ENCODE peak calls at places on chromosomes 12 and 14, in six cellular contexts. V is CD8-positive, alpha-beta T cell; C is suprapubic skin; R is WERI-Rb-1; I is left ventricle myocardium inferior; S is PC-3. H is an unnamed sample. For H3K36me3, the result is how much of the 10 kb centered on the place peaks cover.

GRCh38 chr14:70665448-70666363 is 24.0 kb downstream of the TTC9 start:
- DNase-seq in V (no peak), C (no peak), R (no peak), I (no peak), S (peak), H (peak)

GRCh38 chr14:100144996-100145646 is 14.3 kb downstream of the DEGS2 start:
- DNase-seq in V (no peak), C (no peak), R (no peak), I (no peak), S (no peak), H (no peak)

GRCh38 chr14:99382071-99382640 is 98.5 kb downstream of the SETD3 start:
- DNase-seq in V (no peak), C (no peak), R (no peak), I (no peak), S (no peak), H (no peak)

GRCh38 chr12:9391751-9392240 is 183.6 kb upstream of the PZP start:
- DNase-seq in V (no peak), C (no peak), R (no peak), I (no peak), S (no peak), H (no peak)

GRCh38 chr14:71619472-71619871 is 312.8 kb upstream of the RGS6 start:
- DNase-seq in V (no peak), C (no peak), R (no peak), I (no peak), S (no peak), H (no peak)

GRCh38 chr12:28568709-28569108 is 378.5 kb downstream of the CCDC91 start:
- DNase-seq in V (no peak), C (no peak), R (peak), I (no peak), S (no peak), H (no peak)

GRCh38 chr12:67430708-67431335 is 161.7 kb downstream of the CAND1 start:
- DNase-seq in V (no peak), C (no peak), R (no peak), I (peak), S (peak), H (no peak)

GRCh38 chr14:36021030-36021422 is 155.5 kb downstream of the PTCSC3 start:
- DNase-seq in V (no peak), C (no peak), R (no peak), I (no peak), S (no peak), H (no peak)

GRCh38 chr12:61916856-61917255 is 343.3 kb upstream of the USP15 start:
- DNase-seq in V (no peak), C (no peak), R (no peak), I (no peak), S (no peak), H (no peak)

GRCh38 chr14:22099942-22100763 is 426.5 kb upstream of the OR4E1 start:
- DNase-seq in V (peak), C (peak), R (peak), I (peak), S (peak), H (no peak)

GRCh38 chr14:31949709-31950108 is 127.4 kb upstream of the ARHGAP5 start:
- DNase-seq in V (no peak), C (no peak), R (no peak), I (no peak), S (peak), H (no peak)

GRCh38 chr14:48826058-48826457 is 760.1 kb downstream of the RPS29 start:
- DNase-seq in V (no peak), C (no peak), R (no peak), I (no peak), S (peak), H (no peak)

GRCh38 chr12:111792155-111792876 is 25.6 kb downstream of the ALDH2 start:
- DNase-seq in V (no peak), C (no peak), R (no peak), I (peak), S (no peak), H (peak)

GRCh38 chr12:32139064-32139421 is 32.4 kb downstream of the BICD1 start:
- DNase-seq in V (no peak), C (no peak), R (no peak), I (no peak), S (no peak), H (no peak)

GRCh38 chr12:76556373-76556772 is 3.2 kb downstream of the OSBPL8 start:
- DNase-seq in V (no peak), C (no peak), R (no peak), I (no peak), S (no peak), H (no peak)

GRCh38 chr12:75816892-75817291 is 214.7 kb downstream of the PHLDA1 start:
- DNase-seq in V (no peak), C (no peak), R (no peak), I (no peak), S (peak), H (no peak)

GRCh38 chr14:30645600-30645999 is 23.5 kb downstream of the SCFD1 start:
- DNase-seq in V (no peak), C (no peak), R (no peak), I (no peak), S (no peak), H (no peak)

GRCh38 chr14:50726372-50727107 is 58.4 kb upstream of the SAV1 start:
- DNase-seq in V (no peak), C (no peak), R (no peak), I (no peak), S (peak), H (no peak)

GRCh38 chr12:125143491-125143890 is 78.3 kb downstream of the AACS start:
- DNase-seq in V (no peak), C (no peak), R (no peak), I (peak), S (no peak), H (no peak)

GRCh38 chr12:114697741-114698565 is 14.0 kb upstream of the TBX3 start:
- DNase-seq in V (no peak), C (no peak), R (no peak), I (no peak), S (no peak), H (no peak)

GRCh38 chr12:94589591-94590001 is 60.8 kb downstream of the TMCC3 start:
- DNase-seq in V (no peak), C (no peak), R (no peak), I (no peak), S (peak), H (no peak)

GRCh38 chr12:23950011-23950774 is 723 bp upstream of the SOX5 start:
- DNase-seq in V (no peak), C (no peak), R (peak), I (no peak), S (no peak), H (peak)

GRCh38 chr12:69066420-69067373 is 133.7 kb upstream of the CPM start:
- DNase-seq in V (no peak), C (no peak), R (no peak), I (no peak), S (no peak), H (no peak)

GRCh38 chr12:20367731-20368652 is at the start of gene PDE3A:
- DNase-seq in V (no peak), C (peak), R (peak), I (peak), S (peak), H (peak)

GRCh38 chr14:100577321-100577985 is 9.8 kb downstream of the BEGAIN start:
- DNase-seq in V (no peak), C (no peak), R (no peak), I (peak), S (no peak), H (peak)

GRCh38 chr12:90695415-90695814 is 259.6 kb downstream of the CCER1 start:
- DNase-seq in V (no peak), C (no peak), R (no peak), I (no peak), S (peak), H (no peak)

GRCh38 chr12:106954462-106955376 is 988 bp upstream of the TMEM263 start:
- DNase-seq in V (no peak), C (no peak), R (peak), I (peak), S (no peak), H (peak)

GRCh38 chr12:124544983-124545382 is 22.4 kb downstream of the NCOR2 start:
- DNase-seq in V (no peak), C (no peak), R (no peak), I (no peak), S (no peak), H (no peak)

GRCh38 chr12:123364532-123365140 is at the start of gene SBNO1:
- DNase-seq in V (peak), C (peak), R (peak), I (peak), S (peak), H (peak)

DNA sequence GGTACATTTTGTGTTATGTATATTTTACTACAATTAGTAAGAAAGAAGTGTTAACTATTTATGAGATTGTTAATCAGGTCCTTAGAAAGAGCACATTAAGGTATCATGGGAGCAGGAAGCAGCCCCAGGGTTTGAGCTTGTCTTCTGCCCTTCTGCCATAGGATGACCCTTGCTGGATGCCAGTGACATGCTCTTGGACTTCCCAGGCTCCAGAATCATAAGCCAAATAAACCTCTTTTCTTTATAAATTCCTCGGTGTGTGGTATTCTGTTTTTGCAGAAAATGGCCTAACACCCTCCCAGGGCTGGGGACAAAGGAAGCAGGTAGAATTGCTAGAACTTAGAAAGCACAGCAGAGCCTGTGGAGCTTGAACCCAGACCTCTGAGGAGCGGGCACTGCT is 164.7 kb downstream of the VRK1 start:
- DNase-seq in V (no peak), C (no peak), R (no peak), I (no peak), S (no peak), H (no peak)
- H3K4me3 ChIP-seq in V (peak), C (no peak), R (no peak), I (no peak), S (no peak), H (no peak)

DNA sequence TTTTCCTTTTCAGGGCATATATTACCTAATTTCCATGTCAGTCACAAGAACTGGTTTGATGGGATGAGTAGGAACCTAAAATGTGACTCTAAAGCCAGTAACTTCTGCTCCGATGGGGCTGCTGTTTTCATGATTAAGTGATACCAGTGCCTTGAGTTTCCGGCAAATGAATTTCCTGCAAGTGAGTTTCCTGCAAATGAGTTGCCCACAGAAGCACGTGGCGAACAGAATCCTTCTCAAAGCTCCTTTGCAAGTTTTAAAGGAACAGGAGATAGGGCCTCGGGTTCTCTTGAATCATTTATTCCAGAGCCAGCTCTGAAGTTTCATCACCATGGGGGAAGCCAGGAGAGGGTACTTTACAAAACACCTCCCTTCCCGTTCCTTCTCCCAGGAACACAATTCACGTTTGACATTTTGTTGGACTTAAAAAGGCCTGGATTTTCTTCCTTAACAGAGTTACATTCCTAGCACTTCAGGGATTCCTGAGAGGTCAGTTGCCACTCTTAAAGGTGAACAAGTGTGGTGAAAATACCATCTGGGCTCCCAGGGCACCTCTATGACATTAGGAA is 2.2 kb upstream of the PPTC7 start:
- DNase-seq in V (no peak), C (no peak), R (no peak), I (no peak), S (peak), H (no peak)
- H3K27ac ChIP-seq in V (no peak), C (peak), R (no peak), I (peak), S (no peak), H (peak)

GRCh38 chr12:130552483-130552996 is 163.6 kb downstream of the RIMBP2 start:
- DNase-seq in V (no peak), C (no peak), R (no peak), I (no peak), S (no peak), H (no peak)

GRCh38 chr12:130546494-130546893 is 169.6 kb downstream of the RIMBP2 start:
- DNase-seq in V (no peak), C (no peak), R (no peak), I (no peak), S (no peak), H (no peak)

GRCh38 chr12:130545475-130545874 is 170.6 kb downstream of the RIMBP2 start:
- DNase-seq in V (no peak), C (no peak), R (no peak), I (no peak), S (no peak), H (no peak)

GRCh38 chr12:130547480-130548155 is 168.5 kb downstream of the RIMBP2 start:
- DNase-seq in V (no peak), C (no peak), R (no peak), I (no peak), S (no peak), H (no peak)

GRCh38 chr12:130549361-130549760 is 166.7 kb downstream of the RIMBP2 start:
- DNase-seq in V (no peak), C (no peak), R (no peak), I (no peak), S (no peak), H (no peak)
- H3K36me3 ChIP-seq in V (under half), C (under half), R (under half), I (under half), S (under half), H (under half)

DNA sequence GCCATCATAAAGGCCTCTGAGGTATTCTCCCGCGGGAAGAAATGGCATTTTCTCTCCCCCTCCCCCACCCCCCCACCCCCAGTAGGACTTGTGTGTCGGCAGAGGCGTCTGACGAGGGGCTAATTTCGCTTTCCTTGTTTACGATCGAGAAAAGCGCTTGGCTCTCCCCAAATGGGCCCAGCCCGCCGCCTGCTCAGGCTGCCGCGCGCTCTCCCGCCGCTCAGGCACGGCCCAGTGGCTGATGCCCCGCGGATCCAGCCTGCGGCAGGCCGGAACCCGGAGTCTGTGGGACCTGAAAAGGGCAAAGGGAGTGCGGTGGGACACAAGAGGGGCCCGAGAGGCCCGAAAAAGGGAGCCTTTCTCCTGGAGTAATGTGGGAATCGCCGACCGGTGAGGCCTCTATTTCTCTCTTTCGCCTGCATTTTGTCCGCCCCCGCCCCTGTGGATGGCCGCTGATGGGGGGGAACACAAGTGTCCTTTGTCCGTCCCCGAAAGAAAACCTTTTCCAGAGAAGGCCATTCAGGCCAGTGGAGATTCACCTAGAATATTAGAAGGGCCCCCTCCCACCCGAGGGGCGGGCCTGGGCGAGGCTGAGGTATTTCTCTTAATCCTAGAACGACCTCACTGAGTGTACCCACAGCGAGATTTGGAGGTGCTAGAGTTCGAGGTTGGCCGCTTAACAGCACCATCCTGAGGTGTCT is 9.0 kb upstream of the HOXC6 start:
- DNase-seq in V (no peak), C (no peak), R (peak), I (no peak), S (no peak), H (no peak)
- H3K4me3 ChIP-seq in V (no peak), C (peak), R (peak), I (peak), S (no peak), H (peak)

DNA sequence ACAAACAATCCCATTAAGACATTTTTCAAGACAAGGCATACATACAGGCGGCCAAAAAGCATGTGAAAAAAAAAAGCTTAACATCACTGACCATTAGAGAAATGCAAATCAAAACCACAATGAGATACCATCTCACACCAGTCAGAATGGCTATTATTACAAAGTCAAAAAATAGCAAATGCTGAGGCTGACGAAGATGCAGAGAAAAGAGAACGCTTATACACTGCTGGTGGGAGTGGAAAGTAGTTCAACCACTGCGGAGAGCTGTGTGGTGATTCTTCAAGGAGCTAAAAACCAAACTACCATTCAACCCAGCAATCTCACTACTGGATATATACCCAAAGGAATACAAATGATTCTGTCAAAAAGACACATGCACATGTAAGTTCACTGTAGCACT is 216.7 kb downstream of the FOXG1 start:
- DNase-seq in V (no peak), C (no peak), R (no peak), I (no peak), S (no peak), H (no peak)
- H3K27ac ChIP-seq in V (no peak), C (no peak), R (no peak), I (no peak), S (no peak), H (no peak)

DNA sequence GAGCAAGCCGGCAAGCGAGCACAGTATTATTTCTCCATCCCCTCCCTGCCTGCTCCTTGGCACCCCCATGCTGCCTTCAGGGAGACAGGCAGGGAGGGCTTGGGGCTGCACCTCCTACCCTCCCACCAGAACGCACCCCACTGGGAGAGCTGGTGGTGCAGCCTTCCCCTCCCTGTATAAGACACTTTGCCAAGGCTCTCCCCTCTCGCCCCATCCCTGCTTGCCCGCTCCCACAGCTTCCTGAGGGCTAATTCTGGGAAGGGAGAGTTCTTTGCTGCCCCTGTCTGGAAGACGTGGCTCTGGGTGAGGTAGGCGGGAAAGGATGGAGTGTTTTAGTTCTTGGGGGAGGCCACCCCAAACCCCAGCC is 3.9 kb upstream of the NXPH4 start:
- DNase-seq in V (no peak), C (no peak), R (no peak), I (no peak), S (no peak), H (no peak)
- H3K36me3 ChIP-seq in V (under half), C (under half), R (under half), I (under half), S (under half), H (under half)

GRCh38 chr12:116183741-116184141 is 93.8 kb downstream of the MED13L start:
- DNase-seq in V (no peak), C (no peak), R (no peak), I (no peak), S (peak), H (no peak)
- H3K4me3 ChIP-seq in V (no peak), C (no peak), R (no peak), I (no peak), S (no peak), H (no peak)

GRCh38 chr14:54713364-54713763 is 146.4 kb downstream of the SAMD4A start:
- DNase-seq in V (no peak), C (no peak), R (no peak), I (no peak), S (no peak), H (no peak)
- H3K27ac ChIP-seq in V (no peak), C (peak), R (no peak), I (peak), S (no peak), H (no peak)

DNA sequence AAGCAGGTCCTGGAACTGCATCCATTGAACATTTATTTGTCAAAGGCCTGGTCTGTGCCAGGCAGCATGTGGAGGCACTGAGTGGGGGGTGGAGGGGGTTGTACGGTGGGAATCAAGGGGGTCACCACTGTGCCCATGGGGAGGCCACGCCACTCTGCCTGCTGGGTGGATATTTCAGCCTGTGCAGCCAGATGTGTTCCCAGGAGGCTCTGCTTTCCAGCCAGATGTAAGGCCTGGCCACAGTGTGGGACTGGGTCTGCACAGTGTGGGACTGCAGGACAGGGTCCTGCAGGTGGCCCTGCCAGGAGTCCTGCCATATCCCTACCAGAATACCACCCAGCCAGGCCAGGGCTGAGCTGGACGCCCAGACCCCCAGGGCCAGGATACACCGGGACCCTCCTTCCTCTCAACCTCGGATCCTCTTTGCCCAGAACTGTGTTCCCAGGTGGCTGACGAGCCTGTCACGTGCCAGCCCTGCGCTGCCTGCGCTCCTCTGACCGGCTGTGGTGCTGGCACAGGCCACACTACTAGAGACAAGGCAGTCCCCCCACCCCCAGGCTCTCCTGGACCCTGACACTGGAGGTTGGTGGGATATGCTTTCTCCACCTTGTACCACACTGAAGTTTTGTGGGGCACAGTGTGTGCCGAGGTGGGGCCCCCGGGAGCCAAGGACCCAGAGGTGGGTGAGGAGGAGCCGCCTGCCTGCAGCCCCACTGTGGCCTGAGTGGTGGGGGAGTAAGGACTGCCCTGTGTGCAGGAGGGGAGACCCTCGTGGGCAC is 17.5 kb downstream of the XRCC3 start:
- DNase-seq in V (no peak), C (no peak), R (no peak), I (peak), S (no peak), H (no peak)
- H3K36me3 ChIP-seq in V (under half), C (half or more), R (half or more), I (half or more), S (under half), H (half or more)

H was measured in upper lobe of right lung.